ENCODE peak calls at places on chromosomes 5 and 9, in eight cellular contexts. One of them, this sample, is unnamed. For H3K9me3, the result is how much of the 10 kb centered on the place peaks cover.

GRCh38 chr9:114680266-114681011 is 1.6 kb downstream of the TEX48 start:
- DNase-seq in left lung: no peak
- DNase-seq in Caco-2: no peak
- DNase-seq in psoas muscle: no peak
- DNase-seq in adipocyte: peak
- DNase-seq in Peyer's patch: no peak
- DNase-seq in neural progenitor cell: no peak
- DNase-seq in CD4-positive, alpha-beta T cell: no peak
- DNase-seq in this sample: no peak

GRCh38 chr5:143638654-143639053 is 173.3 kb upstream of the HMHB1 start:
- DNase-seq in left lung: no peak
- DNase-seq in Caco-2: no peak
- DNase-seq in psoas muscle: no peak
- DNase-seq in adipocyte: no peak
- DNase-seq in Peyer's patch: no peak
- DNase-seq in neural progenitor cell: no peak
- DNase-seq in CD4-positive, alpha-beta T cell: no peak
- DNase-seq in this sample: no peak

GRCh38 chr5:173314166-173314952 is 13.9 kb downstream of the STC2 start:
- DNase-seq in left lung: no peak
- DNase-seq in Caco-2: no peak
- DNase-seq in psoas muscle: no peak
- DNase-seq in adipocyte: no peak
- DNase-seq in Peyer's patch: no peak
- DNase-seq in neural progenitor cell: no peak
- DNase-seq in CD4-positive, alpha-beta T cell: no peak
- DNase-seq in this sample: no peak

GRCh38 chr5:147458581-147458980 is 51.3 kb downstream of the DPYSL3 start:
- DNase-seq in left lung: no peak
- DNase-seq in Caco-2: no peak
- DNase-seq in psoas muscle: no peak
- DNase-seq in adipocyte: no peak
- DNase-seq in Peyer's patch: no peak
- DNase-seq in neural progenitor cell: no peak
- DNase-seq in CD4-positive, alpha-beta T cell: no peak
- DNase-seq in this sample: no peak

GRCh38 chr5:95426227-95426626 is 35.1 kb downstream of the FAM81B start:
- DNase-seq in left lung: no peak
- DNase-seq in Caco-2: no peak
- DNase-seq in psoas muscle: no peak
- DNase-seq in adipocyte: no peak
- DNase-seq in Peyer's patch: no peak
- DNase-seq in neural progenitor cell: no peak
- DNase-seq in CD4-positive, alpha-beta T cell: no peak
- DNase-seq in this sample: no peak

GRCh38 chr5:67771791-67772190 is 443.8 kb upstream of the PIK3R1 start:
- DNase-seq in left lung: no peak
- DNase-seq in Caco-2: no peak
- DNase-seq in psoas muscle: peak
- DNase-seq in adipocyte: no peak
- DNase-seq in Peyer's patch: no peak
- DNase-seq in neural progenitor cell: no peak
- DNase-seq in CD4-positive, alpha-beta T cell: no peak
- DNase-seq in this sample: no peak

GRCh38 chr5:17042041-17042440 is 106.0 kb upstream of the MYO10 start:
- DNase-seq in left lung: no peak
- DNase-seq in Caco-2: no peak
- DNase-seq in psoas muscle: no peak
- DNase-seq in adipocyte: no peak
- DNase-seq in Peyer's patch: no peak
- DNase-seq in neural progenitor cell: no peak
- DNase-seq in CD4-positive, alpha-beta T cell: no peak
- DNase-seq in this sample: no peak

GRCh38 chr9:134374301-134375010 is 48.2 kb downstream of the RXRA start:
- DNase-seq in left lung: peak
- DNase-seq in Caco-2: no peak
- DNase-seq in psoas muscle: peak
- DNase-seq in adipocyte: no peak
- DNase-seq in Peyer's patch: no peak
- DNase-seq in neural progenitor cell: no peak
- DNase-seq in CD4-positive, alpha-beta T cell: no peak
- DNase-seq in this sample: no peak

GRCh38 chr5:81850932-81851331 is 100.0 kb upstream of the SSBP2 start:
- DNase-seq in left lung: no peak
- DNase-seq in Caco-2: no peak
- DNase-seq in psoas muscle: no peak
- DNase-seq in adipocyte: peak
- DNase-seq in Peyer's patch: no peak
- DNase-seq in neural progenitor cell: no peak
- DNase-seq in CD4-positive, alpha-beta T cell: no peak
- DNase-seq in this sample: no peak

GRCh38 chr5:542693-543311 is 18.6 kb upstream of the SLC9A3 start:
- DNase-seq in left lung: peak
- DNase-seq in Caco-2: no peak
- DNase-seq in psoas muscle: peak
- DNase-seq in adipocyte: no peak
- DNase-seq in Peyer's patch: peak
- DNase-seq in neural progenitor cell: no peak
- DNase-seq in CD4-positive, alpha-beta T cell: no peak
- DNase-seq in this sample: peak

GRCh38 chr9:31582561-31582960 is 801.9 kb upstream of the ACO1 start:
- DNase-seq in left lung: no peak
- DNase-seq in Caco-2: no peak
- DNase-seq in psoas muscle: no peak
- DNase-seq in adipocyte: no peak
- DNase-seq in Peyer's patch: no peak
- DNase-seq in neural progenitor cell: no peak
- DNase-seq in CD4-positive, alpha-beta T cell: no peak
- DNase-seq in this sample: no peak

GRCh38 chr9:135989722-135990467 is 28.7 kb upstream of the UBAC1 start:
- DNase-seq in left lung: no peak
- DNase-seq in Caco-2: no peak
- DNase-seq in psoas muscle: no peak
- DNase-seq in adipocyte: no peak
- DNase-seq in Peyer's patch: no peak
- DNase-seq in neural progenitor cell: peak
- DNase-seq in CD4-positive, alpha-beta T cell: peak
- DNase-seq in this sample: no peak

GRCh38 chr5:96492654-96493053 is 59.6 kb upstream of the PCSK1 start:
- DNase-seq in left lung: no peak
- DNase-seq in Caco-2: no peak
- DNase-seq in psoas muscle: no peak
- DNase-seq in adipocyte: no peak
- DNase-seq in Peyer's patch: no peak
- DNase-seq in neural progenitor cell: no peak
- DNase-seq in CD4-positive, alpha-beta T cell: no peak
- DNase-seq in this sample: no peak

GRCh38 chr9:92638621-92639101 is 31.3 kb downstream of the IPPK start:
- DNase-seq in left lung: no peak
- DNase-seq in Caco-2: no peak
- DNase-seq in psoas muscle: no peak
- DNase-seq in adipocyte: no peak
- DNase-seq in Peyer's patch: no peak
- DNase-seq in neural progenitor cell: no peak
- DNase-seq in CD4-positive, alpha-beta T cell: no peak
- DNase-seq in this sample: no peak

GRCh38 chr5:133842846-133843725 is 125.3 kb downstream of the C5orf15 start:
- DNase-seq in left lung: no peak
- DNase-seq in Caco-2: no peak
- DNase-seq in psoas muscle: no peak
- DNase-seq in adipocyte: no peak
- DNase-seq in Peyer's patch: no peak
- DNase-seq in neural progenitor cell: no peak
- DNase-seq in CD4-positive, alpha-beta T cell: no peak
- DNase-seq in this sample: no peak

GRCh38 chr9:13568446-13568845 is 289.0 kb upstream of the MPDZ start:
- DNase-seq in left lung: no peak
- DNase-seq in Caco-2: no peak
- DNase-seq in psoas muscle: peak
- DNase-seq in adipocyte: peak
- DNase-seq in Peyer's patch: no peak
- DNase-seq in neural progenitor cell: no peak
- DNase-seq in CD4-positive, alpha-beta T cell: no peak
- DNase-seq in this sample: no peak

GRCh38 chr9:112764344-112764743 is 13.8 kb downstream of the SNX30 start:
- DNase-seq in left lung: no peak
- DNase-seq in Caco-2: peak
- DNase-seq in psoas muscle: no peak
- DNase-seq in adipocyte: peak
- DNase-seq in Peyer's patch: no peak
- DNase-seq in neural progenitor cell: peak
- DNase-seq in CD4-positive, alpha-beta T cell: no peak
- DNase-seq in this sample: no peak

GRCh38 chr5:19401032-19401431 is 587.0 kb downstream of the CDH18 start:
- DNase-seq in left lung: no peak
- DNase-seq in Caco-2: peak
- DNase-seq in psoas muscle: no peak
- DNase-seq in adipocyte: no peak
- DNase-seq in Peyer's patch: no peak
- DNase-seq in neural progenitor cell: no peak
- DNase-seq in CD4-positive, alpha-beta T cell: no peak
- DNase-seq in this sample: no peak

GRCh38 chr9:99118782-99119466 is 14.0 kb downstream of the TGFBR1 start:
- DNase-seq in left lung: no peak
- DNase-seq in Caco-2: no peak
- DNase-seq in psoas muscle: peak
- DNase-seq in adipocyte: no peak
- DNase-seq in Peyer's patch: no peak
- DNase-seq in neural progenitor cell: no peak
- DNase-seq in CD4-positive, alpha-beta T cell: peak
- DNase-seq in this sample: no peak

GRCh38 chr5:172778223-172778814 is 7.3 kb upstream of the DUSP1 start:
- DNase-seq in left lung: no peak
- DNase-seq in Caco-2: no peak
- DNase-seq in psoas muscle: peak
- DNase-seq in adipocyte: peak
- DNase-seq in Peyer's patch: no peak
- DNase-seq in neural progenitor cell: no peak
- DNase-seq in CD4-positive, alpha-beta T cell: no peak
- DNase-seq in this sample: no peak

GRCh38 chr5:171713152-171713551 is 72.5 kb upstream of the SMIM23 start:
- DNase-seq in left lung: no peak
- DNase-seq in Caco-2: no peak
- DNase-seq in psoas muscle: no peak
- DNase-seq in adipocyte: no peak
- DNase-seq in Peyer's patch: no peak
- DNase-seq in neural progenitor cell: no peak
- DNase-seq in CD4-positive, alpha-beta T cell: no peak
- DNase-seq in this sample: no peak

GRCh38 chr5:45279109-45279508 is 417.1 kb downstream of the HCN1 start:
- DNase-seq in left lung: no peak
- DNase-seq in Caco-2: no peak
- DNase-seq in psoas muscle: no peak
- DNase-seq in adipocyte: no peak
- DNase-seq in Peyer's patch: no peak
- DNase-seq in neural progenitor cell: no peak
- DNase-seq in CD4-positive, alpha-beta T cell: no peak
- DNase-seq in this sample: no peak

GRCh38 chr9:4923580-4924544 is 61.2 kb upstream of the JAK2 start:
- DNase-seq in left lung: no peak
- DNase-seq in Caco-2: peak
- DNase-seq in psoas muscle: no peak
- DNase-seq in adipocyte: peak
- DNase-seq in Peyer's patch: no peak
- DNase-seq in neural progenitor cell: no peak
- DNase-seq in CD4-positive, alpha-beta T cell: no peak
- DNase-seq in this sample: no peak

GRCh38 chr5:35302544-35302943 is 72.3 kb upstream of the PRLR start:
- DNase-seq in left lung: no peak
- DNase-seq in Caco-2: no peak
- DNase-seq in psoas muscle: no peak
- DNase-seq in adipocyte: no peak
- DNase-seq in Peyer's patch: no peak
- DNase-seq in neural progenitor cell: no peak
- DNase-seq in CD4-positive, alpha-beta T cell: no peak
- DNase-seq in this sample: no peak

GRCh38 chr5:83331842-83332241 is 139.7 kb upstream of the VCAN start:
- DNase-seq in left lung: no peak
- DNase-seq in Caco-2: no peak
- DNase-seq in psoas muscle: no peak
- DNase-seq in adipocyte: no peak
- DNase-seq in Peyer's patch: no peak
- DNase-seq in neural progenitor cell: no peak
- DNase-seq in CD4-positive, alpha-beta T cell: no peak
- DNase-seq in this sample: no peak

GRCh38 chr5:114726126-114726525 is 364.3 kb downstream of the KCNN2 start:
- DNase-seq in left lung: no peak
- DNase-seq in Caco-2: peak
- DNase-seq in psoas muscle: no peak
- DNase-seq in adipocyte: no peak
- DNase-seq in Peyer's patch: no peak
- DNase-seq in neural progenitor cell: no peak
- DNase-seq in CD4-positive, alpha-beta T cell: no peak
- DNase-seq in this sample: no peak

GRCh38 chr5:132437604-132438275 is 52.8 kb downstream of the IRF1 start:
- DNase-seq in left lung: peak
- DNase-seq in Caco-2: no peak
- DNase-seq in psoas muscle: peak
- DNase-seq in adipocyte: peak
- DNase-seq in Peyer's patch: peak
- DNase-seq in neural progenitor cell: peak
- DNase-seq in CD4-positive, alpha-beta T cell: peak
- DNase-seq in this sample: no peak

GRCh38 chr5:150946351-150946905 is 41.6 kb upstream of the ZNF300 start:
- DNase-seq in left lung: peak
- DNase-seq in Caco-2: no peak
- DNase-seq in psoas muscle: peak
- DNase-seq in adipocyte: no peak
- DNase-seq in Peyer's patch: peak
- DNase-seq in neural progenitor cell: no peak
- DNase-seq in CD4-positive, alpha-beta T cell: no peak
- DNase-seq in this sample: no peak
- H3K9me3 ChIP-seq in left lung: half or more
- H3K9me3 ChIP-seq in Caco-2: under half
- H3K9me3 ChIP-seq in psoas muscle: half or more
- H3K9me3 ChIP-seq in adipocyte: half or more
- H3K9me3 ChIP-seq in Peyer's patch: under half
- H3K9me3 ChIP-seq in neural progenitor cell: under half
- H3K9me3 ChIP-seq in CD4-positive, alpha-beta T cell: half or more
- H3K9me3 ChIP-seq in this sample: under half

GRCh38 chr9:21904776-21905175 is 89.4 kb downstream of the CDKN2A start:
- DNase-seq in left lung: no peak
- DNase-seq in Caco-2: no peak
- DNase-seq in psoas muscle: no peak
- DNase-seq in adipocyte: peak
- DNase-seq in Peyer's patch: no peak
- DNase-seq in neural progenitor cell: peak
- DNase-seq in CD4-positive, alpha-beta T cell: no peak
- DNase-seq in this sample: no peak
- H3K9me3 ChIP-seq in left lung: half or more
- H3K9me3 ChIP-seq in Caco-2: under half
- H3K9me3 ChIP-seq in psoas muscle: under half
- H3K9me3 ChIP-seq in adipocyte: under half
- H3K9me3 ChIP-seq in Peyer's patch: under half
- H3K9me3 ChIP-seq in neural progenitor cell: under half
- H3K9me3 ChIP-seq in CD4-positive, alpha-beta T cell: under half
- H3K9me3 ChIP-seq in this sample: under half

GRCh38 chr9:88266416-88266815 is 121.8 kb upstream of the SPIN1 start:
- DNase-seq in left lung: no peak
- DNase-seq in Caco-2: no peak
- DNase-seq in psoas muscle: no peak
- DNase-seq in adipocyte: no peak
- DNase-seq in Peyer's patch: no peak
- DNase-seq in neural progenitor cell: no peak
- DNase-seq in CD4-positive, alpha-beta T cell: no peak
- DNase-seq in this sample: no peak
- H3K9me3 ChIP-seq in left lung: under half
- H3K9me3 ChIP-seq in Caco-2: under half
- H3K9me3 ChIP-seq in psoas muscle: under half
- H3K9me3 ChIP-seq in adipocyte: under half
- H3K9me3 ChIP-seq in Peyer's patch: under half
- H3K9me3 ChIP-seq in neural progenitor cell: under half
- H3K9me3 ChIP-seq in CD4-positive, alpha-beta T cell: under half
- H3K9me3 ChIP-seq in this sample: under half

GRCh38 chr5:162837161-162837560 is 600.2 kb upstream of the CCNG1 start:
- DNase-seq in left lung: no peak
- DNase-seq in Caco-2: no peak
- DNase-seq in psoas muscle: no peak
- DNase-seq in adipocyte: no peak
- DNase-seq in Peyer's patch: no peak
- DNase-seq in neural progenitor cell: no peak
- DNase-seq in CD4-positive, alpha-beta T cell: no peak
- DNase-seq in this sample: no peak
- H3K9me3 ChIP-seq in left lung: under half
- H3K9me3 ChIP-seq in Caco-2: under half
- H3K9me3 ChIP-seq in psoas muscle: under half
- H3K9me3 ChIP-seq in adipocyte: under half
- H3K9me3 ChIP-seq in Peyer's patch: under half
- H3K9me3 ChIP-seq in neural progenitor cell: under half
- H3K9me3 ChIP-seq in CD4-positive, alpha-beta T cell: under half
- H3K9me3 ChIP-seq in this sample: under half